ENCODE peak calls at places on chromosomes 4 and X, in six cellular contexts. M is activated naive CD4-positive, alpha-beta T cell treated with anti-CD3 and anti-CD28 coated beads, Interleukin-2, amount 50 U/mL, for 72 hours; E is H4; B is stimulated activated CD8-positive, alpha-beta memory T cell treated with anti-CD3 and anti-CD28 coated beads, Interleukin-7, amount 100 ng/mL, for 1 hour; Z is activated B cell treated with CpG ODN at 0.5 μM for 24 hours; P is HT-29. H is an unnamed sample.

GRCh38 chr4:98110214-98110613 is 33.1 kb downstream of the STPG2 start:
- DNase-seq in M (no peak), E (no peak), B (no peak), Z (no peak), P (no peak), H (no peak)

GRCh38 chr4:118389731-118390520 is 37.1 kb upstream of the PRSS12 start:
- DNase-seq in M (no peak), E (peak; percentile 35), B (no peak), Z (no peak), P (no peak), H (no peak)

GRCh38 chr4:132934901-132935300 is 214.2 kb upstream of the PCDH10 start:
- DNase-seq in M (no peak), E (no peak), B (no peak), Z (no peak), P (no peak), H (no peak)

GRCh38 chr4:173516621-173517612 is 13.1 kb downstream of the HAND2 start:
- DNase-seq in M (peak; percentile 14), E (no peak), B (no peak), Z (no peak), P (no peak), H (no peak)

GRCh38 chrX:49053223-49054072 is 5.4 kb upstream of the CCDC120 start:
- DNase-seq in M (peak; percentile 78), E (no peak), B (no peak), Z (peak; percentile 35), P (no peak), H (no peak)

GRCh38 chr4:147610666-147611065 is 6.5 kb upstream of the TMEM184C start:
- DNase-seq in M (no peak), E (no peak), B (no peak), Z (no peak), P (no peak), H (no peak)

GRCh38 chrX:131830400-131831184 is 192.5 kb upstream of the STK26 start:
- DNase-seq in M (peak; percentile 75), E (peak; percentile 96), B (no peak), Z (peak; percentile 17), P (peak; percentile 98), H (peak; percentile 94)

GRCh38 chr4:100299019-100299418 is 108.8 kb upstream of the DDIT4L start:
- DNase-seq in M (no peak), E (peak; percentile 72), B (no peak), Z (no peak), P (no peak), H (no peak)

GRCh38 chr4:41887821-41888699 is 47.2 kb upstream of the TMEM33 start:
- DNase-seq in M (no peak), E (peak; percentile 49), B (no peak), Z (no peak), P (peak; percentile 60), H (peak; percentile 71)

GRCh38 chr4:87978656-87979055 is 3.1 kb downstream of the SPP1 start:
- DNase-seq in M (no peak), E (no peak), B (no peak), Z (no peak), P (no peak), H (peak; percentile 12)

GRCh38 chr4:15003441-15003890 is 1.2 kb downstream of the CPEB2 start:
- DNase-seq in M (no peak), E (no peak), B (peak; percentile 35), Z (peak; percentile 69), P (peak; percentile 45), H (peak; percentile 80)

GRCh38 chr4:82043081-82043808 is 330.5 kb downstream of the HNRNPD start:
- DNase-seq in M (no peak), E (no peak), B (no peak), Z (no peak), P (peak; percentile 56), H (peak; percentile 2)

H was measured in NB4.